ENCODE peak calls at places on chromosomes 1 and 21, in ten cellular contexts. N is GM12865; A is A673; U is stimulated activated naive CD4-positive, alpha-beta T cell treated with Interleukin-2 at 50 U/mL for 16 hours; T is A549; E is iPS DF 19.7; C is ovary; Y is stimulated activated CD4-positive, alpha-beta T cell treated with anti-CD3 and anti-CD28 coated beads, Interleukin-2, amount 100 ng/mL, for 48 hours; O is Kasumi-1; D is GM10248. J is an unnamed sample.

GRCh38 chr1:43044572-43045361 is 86.1 kb upstream of the SLC2A1 start:
- DNase-seq in T (no peak), N (no peak), E (no peak), D (no peak), C (no peak), Y (no peak), U (no peak), O (no peak), A (no peak), J (no peak)

GRCh38 chr21:15826147-15826780 is 96.5 kb downstream of the USP25 start:
- DNase-seq in Y (peak), D (peak), O (peak), E (peak), A (peak), T (peak), U (no peak), C (no peak), N (peak), J (peak)

GRCh38 chr1:155022927-155023236 is 10.7 kb downstream of the DCST2 start:
- DNase-seq in U (no peak), N (no peak), C (no peak), D (no peak), O (peak), T (peak), E (no peak), A (no peak), Y (no peak), J (no peak)

GRCh38 chr1:75614455-75615379 is 3.8 kb upstream of the SLC44A5 start:
- DNase-seq in O (peak), T (peak), D (peak), A (peak), U (no peak), N (peak), Y (peak), C (peak), E (no peak), J (no peak)

GRCh38 chr21:29718081-29718815 is 221.5 kb downstream of the GRIK1 start:
- DNase-seq in U (no peak), O (no peak), N (no peak), C (no peak), D (no peak), E (no peak), Y (no peak), T (no peak), A (no peak), J (no peak)

GRCh38 chr1:192920412-192920811 is 111.6 kb downstream of the RGS2 start:
- DNase-seq in U (no peak), Y (no peak), T (no peak), N (no peak), E (no peak), D (no peak), C (no peak), A (no peak), O (no peak), J (no peak)

GRCh38 chr1:235635938-235636663 is 13.5 kb downstream of the GNG4 start:
- DNase-seq in N (no peak), E (no peak), D (no peak), O (no peak), T (no peak), Y (no peak), A (no peak), C (no peak), U (no peak), J (no peak)

GRCh38 chr1:77824083-77824482 is 44.6 kb downstream of the MIGA1 start:
- DNase-seq in Y (no peak), N (no peak), D (no peak), T (peak), A (peak), E (no peak), O (no peak), U (no peak), C (no peak), J (no peak)

GRCh38 chr1:232226197-232226681 is 403.7 kb downstream of the SIPA1L2 start:
- DNase-seq in N (peak), D (no peak), C (no peak), E (peak), Y (peak), A (peak), O (no peak), T (no peak), U (no peak), J (no peak)

GRCh38 chr1:92748138-92748537 is 36.8 kb downstream of the EVI5 start:
- DNase-seq in Y (no peak), O (peak), A (no peak), U (no peak), E (no peak), T (no peak), D (no peak), N (no peak), C (no peak), J (no peak)

GRCh38 chr1:90969241-90969640 is 52.6 kb downstream of the ZNF644 start:
- DNase-seq in T (no peak), U (no peak), D (no peak), A (no peak), E (no peak), Y (no peak), C (no peak), O (no peak), N (no peak), J (no peak)

GRCh38 chr1:205970486-205970885 is 27.2 kb upstream of the SLC26A9 start:
- DNase-seq in T (no peak), A (no peak), Y (no peak), O (no peak), U (no peak), D (no peak), C (no peak), E (no peak), N (no peak), J (no peak)

GRCh38 chr1:243473281-243474210 is 217.7 kb downstream of the SDCCAG8 start:
- DNase-seq in N (no peak), E (no peak), O (peak), C (no peak), A (peak), T (no peak), D (peak), Y (no peak), U (no peak), J (no peak)

GRCh38 chr1:218351617-218352438 is 6.7 kb downstream of the TGFB2 start:
- DNase-seq in O (peak), D (peak), C (no peak), T (peak), Y (no peak), E (no peak), U (no peak), N (peak), A (peak), J (no peak)

GRCh38 chr1:17199267-17200044 is 5.5 kb upstream of the PADI1 start:
- DNase-seq in U (no peak), C (no peak), Y (no peak), E (no peak), T (no peak), A (no peak), D (no peak), N (no peak), O (no peak), J (no peak)

GRCh38 chr21:41705546-41706262 is 61.1 kb downstream of the RIPK4 start:
- DNase-seq in Y (no peak), N (no peak), E (no peak), A (no peak), C (no peak), O (no peak), T (no peak), U (no peak), D (no peak), J (no peak)

GRCh38 chr1:117176579-117176978 is 34.1 kb downstream of the VTCN1 start:
- DNase-seq in A (no peak), Y (no peak), C (no peak), E (no peak), O (no peak), U (no peak), N (no peak), D (no peak), T (no peak), J (no peak)

GRCh38 chr1:199784127-199784526 is 243.4 kb upstream of the NR5A2 start:
- DNase-seq in Y (no peak), E (no peak), U (no peak), A (no peak), O (no peak), C (no peak), T (peak), N (no peak), D (no peak), J (no peak)

GRCh38 chr1:2451744-2452582 is 24.1 kb upstream of the PLCH2 start:
- DNase-seq in D (no peak), T (peak), U (no peak), O (no peak), C (no peak), E (no peak), N (no peak), A (no peak), Y (no peak), J (no peak)

GRCh38 chr1:155082301-155082940 is 3.8 kb downstream of the EFNA3 start:
- DNase-seq in O (no peak), U (peak), A (no peak), E (no peak), N (no peak), Y (no peak), C (peak), T (no peak), D (no peak), J (no peak)